ENCODE peak calls at places on chromosome 6, in four cellular contexts. Q is fibroblast of lung, Z is heart left ventricle, R is substantia nigra. E is an unnamed sample.

GRCh38 chr6:117074672-117075071 is 190.7 kb upstream of the VGLL2 start:
- DNase-seq in Q (no peak), Z (no peak), R (no peak), E (no peak)

GRCh38 chr6:81708306-81708705 is 44.2 kb downstream of the TENT5A start:
- DNase-seq in Q (no peak), Z (no peak), R (no peak), E (no peak)

GRCh38 chr6:162712694-162713093 is 14.9 kb downstream of the PRKN start:
- DNase-seq in Q (no peak), Z (no peak), R (no peak), E (no peak)

GRCh38 chr6:1475169-1475568 is 85.8 kb downstream of the FOXF2 start:
- DNase-seq in Q (no peak), Z (no peak), R (no peak), E (no peak)

GRCh38 chr6:155882527-155883333 is 427.1 kb upstream of the NOX3 start:
- DNase-seq in Q (peak; percentile 17), Z (no peak), R (no peak), E (no peak)

GRCh38 chr6:95110767-95111166 is 466.6 kb upstream of the MANEA start:
- DNase-seq in Q (no peak), Z (no peak), R (no peak), E (no peak)

GRCh38 chr6:163768905-163769304 is 354.4 kb downstream of the QKI start:
- DNase-seq in Q (no peak), Z (no peak), R (no peak), E (no peak)

GRCh38 chr6:12233693-12234551 is 56.2 kb upstream of the EDN1 start:
- DNase-seq in Q (peak; percentile 86), Z (no peak), R (peak; percentile 15), E (peak; percentile 81)

GRCh38 chr6:119255492-119255891 is 94.1 kb downstream of the MAN1A1 start:
- DNase-seq in Q (no peak), Z (no peak), R (no peak), E (no peak)

GRCh38 chr6:3377536-3378397 is 79.1 kb downstream of the SLC22A23 start:
- DNase-seq in Q (no peak), Z (no peak), R (no peak), E (peak; percentile 91)

GRCh38 chr6:33740794-33741193 is 5.9 kb downstream of the IP6K3 start:
- DNase-seq in Q (no peak), Z (no peak), R (no peak), E (no peak)

GRCh38 chr6:41374618-41375590 is 39.5 kb downstream of the NCR2 start:
- DNase-seq in Q (no peak), Z (no peak), R (no peak), E (no peak)

GRCh38 chr6:44697333-44697732 is 309.8 kb downstream of the CDC5L start:
- DNase-seq in Q (peak; percentile 16), Z (peak; percentile 46), R (no peak), E (no peak)

GRCh38 chr6:163579880-163580295 is 165.4 kb downstream of the QKI start:
- DNase-seq in Q (peak; percentile 22), Z (no peak), R (no peak), E (peak; percentile 32)

GRCh38 chr6:130625825-130626500 is 201.2 kb upstream of the SMLR1 start:
- DNase-seq in Q (peak; percentile 44), Z (no peak), R (no peak), E (no peak)

GRCh38 chr6:46490425-46491200 is 636 bp downstream of the RCAN2 start:
- DNase-seq in Q (no peak), Z (peak; percentile 44), R (peak; percentile 75), E (no peak)

GRCh38 chr6:116561377-116562018 is 7.9 kb downstream of the CALHM4 start:
- DNase-seq in Q (peak; percentile 81), Z (peak; percentile 64), R (peak; percentile 63), E (peak; percentile 62)

GRCh38 chr6:7684076-7684475 is 41.8 kb upstream of the BMP6 start:
- DNase-seq in Q (no peak), Z (no peak), R (no peak), E (no peak)

GRCh38 chr6:118649918-118650499 is 1.4 kb downstream of the CEP85L start:
- DNase-seq in Q (no peak), Z (no peak), R (no peak), E (no peak)

GRCh38 chr6:155341130-155341828 is 27.0 kb upstream of the TFB1M start:
- DNase-seq in Q (peak; percentile 49), Z (no peak), R (no peak), E (peak; percentile 54)

GRCh38 chr6:88662653-88663174 is 300.7 kb downstream of the RNGTT start:
- DNase-seq in Q (no peak), Z (no peak), R (no peak), E (no peak)

DNA sequence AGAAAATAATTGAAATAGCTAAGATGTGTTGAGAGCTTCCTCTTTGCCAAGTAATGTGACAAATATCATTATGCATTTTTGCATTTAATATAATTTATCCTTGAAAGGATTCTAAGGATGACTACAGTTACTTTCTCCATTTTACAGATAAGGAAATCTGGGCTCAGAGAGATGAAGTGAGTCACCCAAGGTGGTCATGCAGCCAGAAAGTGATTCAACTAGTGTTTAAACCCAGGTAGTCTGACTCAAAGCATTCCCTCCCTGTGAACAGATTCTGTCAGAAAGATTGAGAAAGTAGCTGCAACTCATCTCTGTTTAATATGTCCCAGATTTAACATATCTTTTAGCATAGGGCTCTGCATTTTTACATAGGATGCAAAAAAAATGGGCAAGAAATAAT is 28.1 kb downstream of the NRSN1 start:
- DNase-seq in Q (no peak), Z (no peak), R (no peak), E (peak; percentile 58)
- H3K27ac ChIP-seq in Q (no peak overlapping the region), Z (no peak overlapping the region), R (no peak overlapping the region), E (no peak overlapping the region)

GRCh38 chr6:101640131-101640530 is 246.6 kb downstream of the GRIK2 start:
- DNase-seq in Q (no peak), Z (no peak), R (no peak), E (no peak)
- H3K27ac ChIP-seq in Q (no peak overlapping the region), Z (no peak overlapping the region), R (no peak overlapping the region), E (no peak overlapping the region)

DNA sequence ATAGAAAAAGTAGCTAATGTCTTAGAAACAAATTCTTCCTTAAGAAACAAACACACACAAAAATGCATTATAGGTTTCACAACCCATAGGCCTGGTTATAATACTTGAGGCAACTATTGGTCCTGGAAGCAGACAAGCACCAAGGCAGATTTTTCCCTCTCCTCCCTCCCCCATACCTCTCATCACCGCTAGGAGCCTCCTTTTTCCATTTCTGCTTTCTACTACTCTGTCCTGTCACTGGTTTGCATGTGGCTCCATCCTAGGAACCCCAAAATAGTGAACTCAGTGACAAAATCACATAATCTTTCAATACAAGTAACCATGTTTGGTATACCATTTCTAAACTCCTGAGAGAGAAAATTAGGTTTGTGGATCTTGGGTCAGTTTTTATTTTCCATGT is 66.1 kb downstream of the HMGCLL1 start:
- DNase-seq in Q (no peak), Z (no peak), R (no peak), E (no peak)
- H3K27ac ChIP-seq in Q (no peak overlapping the region), Z (no peak overlapping the region), R (no peak overlapping the region), E (no peak overlapping the region)

DNA sequence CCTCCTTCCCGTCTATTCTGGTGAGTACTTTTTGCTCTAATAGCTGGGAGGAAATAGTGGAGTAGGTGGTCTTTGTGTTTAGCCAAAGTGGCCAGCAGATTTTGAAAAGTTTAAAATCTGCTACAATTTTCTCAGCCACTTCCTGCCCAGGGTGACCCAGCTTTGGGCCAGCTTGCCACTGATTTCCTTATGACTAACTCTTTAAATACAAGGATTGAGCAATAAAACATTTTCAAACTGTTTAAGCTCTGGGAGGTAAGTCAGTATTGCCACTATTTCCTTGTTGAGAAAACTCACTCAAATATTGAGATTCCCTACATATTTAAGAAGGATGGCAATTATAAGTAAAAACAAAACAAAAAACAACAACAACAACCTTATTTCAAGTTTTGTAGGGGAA is 54.5 kb downstream of the TRMT11 start:
- DNase-seq in Q (peak; percentile 78), Z (no peak), R (no peak), E (peak; percentile 42)
- H3K27ac ChIP-seq in Q (peak overlapping the region; percentile 58), Z (no peak overlapping the region), R (no peak overlapping the region), E (no peak overlapping the region)

DNA sequence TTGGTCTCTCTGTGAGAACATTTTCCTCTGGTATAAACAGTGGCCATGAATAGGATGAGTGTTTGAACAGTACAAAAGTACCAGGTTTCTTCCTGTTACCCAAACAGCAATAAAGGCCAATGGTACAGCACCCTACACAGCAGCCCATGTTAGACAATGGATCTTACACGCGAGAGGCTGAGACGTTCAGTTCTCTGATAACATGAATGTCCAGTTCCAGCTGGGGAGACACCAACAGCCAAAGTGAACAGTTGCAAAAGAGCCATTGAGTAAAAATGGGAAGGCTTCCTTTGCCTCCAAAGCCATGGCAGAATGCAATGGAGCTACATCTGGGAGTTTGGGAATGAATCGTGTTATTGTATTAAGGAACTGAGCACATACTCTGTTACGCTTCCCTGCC is 246.8 kb upstream of the SGK1 start:
- DNase-seq in Q (no peak), Z (no peak), R (peak; percentile 53), E (no peak)
- H3K27ac ChIP-seq in Q (no peak overlapping the region), Z (no peak overlapping the region), R (peak overlapping the region; percentile 99), E (peak overlapping the region; percentile 17)

GRCh38 chr6:113693866-113694265 is 163.3 kb upstream of the MARCKS start:
- DNase-seq in Q (no peak), Z (no peak), R (no peak), E (no peak)
- H3K27ac ChIP-seq in Q (no peak overlapping the region), Z (no peak overlapping the region), R (no peak overlapping the region), E (no peak overlapping the region)

GRCh38 chr6:13697857-13698256 is 13.8 kb downstream of the RANBP9 start:
- DNase-seq in Q (no peak), Z (no peak), R (no peak), E (no peak)
- H3K27ac ChIP-seq in Q (no peak overlapping the region), Z (no peak overlapping the region), R (no peak overlapping the region), E (no peak overlapping the region)

DNA sequence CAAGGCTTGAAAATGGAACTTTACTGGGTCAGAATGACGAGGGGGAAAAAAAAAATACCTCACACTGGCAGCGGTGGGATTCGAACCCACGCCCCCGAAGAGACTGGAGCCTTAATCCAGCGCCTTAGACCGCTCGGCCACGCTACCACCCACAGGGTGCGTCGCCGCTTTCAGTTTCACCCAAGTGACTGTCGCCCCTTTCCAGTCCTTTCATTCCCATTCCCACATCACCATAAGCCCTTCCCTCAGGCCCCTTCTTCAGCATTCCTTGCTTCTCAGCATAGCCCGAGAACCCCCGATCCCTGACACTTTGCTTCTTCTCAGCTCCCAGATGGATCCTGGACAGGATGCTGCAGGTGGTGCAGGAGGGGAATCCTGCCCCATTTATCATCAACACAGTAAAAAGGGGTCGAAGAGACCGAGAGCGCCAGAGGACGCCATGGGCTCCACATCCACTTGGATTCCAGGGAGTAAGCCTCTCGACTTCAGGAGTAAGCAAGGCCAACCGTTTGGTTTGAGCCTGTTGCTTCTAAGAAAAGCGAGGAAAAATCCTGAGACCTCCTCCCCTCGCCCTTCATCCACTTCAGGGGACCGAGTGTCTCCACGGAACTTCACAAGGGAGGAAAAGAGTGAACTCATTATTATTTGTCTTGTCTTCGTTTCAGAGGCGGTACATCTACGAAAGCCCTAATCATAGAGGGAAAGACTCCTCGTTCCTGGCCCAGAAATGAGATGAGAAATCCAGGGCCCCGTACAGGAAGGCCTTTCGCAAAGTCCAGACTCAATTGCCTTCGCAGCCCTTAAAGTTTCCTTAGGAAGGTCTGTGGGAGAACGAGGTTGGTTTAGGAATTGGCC is 20.0 kb upstream of the TRIM27 start:
- DNase-seq in Q (peak; percentile 79), Z (peak; percentile 66), R (peak; percentile 71), E (peak; percentile 49)
- H3K27ac ChIP-seq in Q (peak overlapping the region; percentile 76), Z (no peak overlapping the region), R (peak overlapping the region; percentile 44), E (peak overlapping the region; percentile 59)

E was measured in foreskin keratinocyte.